ENCODE peak calls at places on chromosomes 2 and 18, in seven cellular contexts. X is HTR-8/SVneo; O is non-pigmented ciliary epithelial cell; Y is GM03348; R is T-cell; N is activated T-helper 1 cell treated with anti-CD3 and anti-CD28 coated beads, Interleukin-2, amount 50 U/mL, for 16 hours; L is activated CD4-positive, alpha-beta T cell treated with anti-CD3 and anti-CD28 coated beads, Interleukin-2, amount 50 U/mL, for 4 hours. T is an unnamed sample.

GRCh38 chr2:217934321-217935131 is 68.3 kb downstream of the TNS1 start:
- DNase-seq in X (peak; percentile 81), O (peak; percentile 94), Y (peak; percentile 92), R (no peak), N (no peak), L (no peak), T (peak; percentile 55)

GRCh38 chr2:19933351-19933981 is 31.7 kb upstream of the TTC32 start:
- DNase-seq in X (peak; percentile 44), O (peak; percentile 75), Y (peak; percentile 60), R (no peak), N (no peak), L (no peak), T (no peak)

GRCh38 chr2:20141056-20141762 is 83.7 kb downstream of the SDC1 start:
- DNase-seq in X (peak; percentile 93), O (peak; percentile 86), Y (peak; percentile 97), R (no peak), N (no peak), L (no peak), T (no peak)

GRCh38 chr2:78979380-78980238 is 45.9 kb upstream of the REG3G start:
- DNase-seq in X (no peak), O (no peak), Y (peak; percentile 29), R (no peak), N (no peak), L (no peak), T (peak; percentile 6)

GRCh38 chr18:58793361-58793760 is 71.3 kb upstream of the ZNF532 start:
- DNase-seq in X (no peak), O (no peak), Y (peak; percentile 85), R (no peak), N (no peak), L (no peak), T (no peak)

GRCh38 chr2:203404996-203405395 is 76.8 kb downstream of the ABI2 start:
- DNase-seq in X (no peak), O (peak; percentile 40), Y (peak; percentile 22), R (no peak), N (no peak), L (no peak), T (no peak)

GRCh38 chr2:100674671-100675070 is 111.9 kb downstream of the PDCL3 start:
- DNase-seq in X (no peak), O (no peak), Y (no peak), R (no peak), N (no peak), L (no peak), T (no peak)

GRCh38 chr2:221372156-221372870 is 199.8 kb downstream of the EPHA4 start:
- DNase-seq in X (no peak), O (no peak), Y (no peak), R (no peak), N (no peak), L (no peak), T (no peak)

GRCh38 chr18:75531851-75532241 is 104.3 kb upstream of the SMIM21 start:
- DNase-seq in X (no peak), O (no peak), Y (no peak), R (no peak), N (no peak), L (no peak), T (no peak)

GRCh38 chr2:228731517-228731916 is 539.6 kb downstream of the PID1 start:
- DNase-seq in X (peak; percentile 2), O (peak; percentile 76), Y (peak; percentile 65), R (no peak), N (no peak), L (no peak), T (no peak)

GRCh38 chr2:22253171-22253570 is 1129.4 kb downstream of the TDRD15 start:
- DNase-seq in X (no peak), O (no peak), Y (no peak), R (no peak), N (no peak), L (no peak), T (no peak)

GRCh38 chr2:233395687-233396086 is 41.4 kb downstream of the DGKD start:
- DNase-seq in X (no peak), O (no peak), Y (no peak), R (no peak), N (no peak), L (no peak), T (no peak)

GRCh38 chr18:30889582-30890301 is 152.8 kb downstream of the DSC3 start:
- DNase-seq in X (no peak), O (peak; percentile 28), Y (peak; percentile 5), R (no peak), N (no peak), L (no peak), T (no peak)

GRCh38 chr2:10285578-10286198 is 17.0 kb upstream of the HPCAL1 start:
- DNase-seq in X (peak; percentile 84), O (no peak), Y (peak; percentile 78), R (no peak), N (no peak), L (no peak), T (peak; percentile 88)

GRCh38 chr2:62431512-62431911 is 74.5 kb downstream of the TMEM17 start:
- DNase-seq in X (no peak), O (no peak), Y (no peak), R (no peak), N (no peak), L (no peak), T (no peak)

GRCh38 chr2:85776672-85777071 is 22.9 kb downstream of the ATOH8 start:
- DNase-seq in X (no peak), O (no peak), Y (no peak), R (no peak), N (no peak), L (no peak), T (no peak)

GRCh38 chr2:218710687-218711549 is at the start of gene TTLL4:
- DNase-seq in X (peak; percentile 98), O (peak; percentile 82), Y (peak; percentile 100), R (peak; percentile 97), N (peak; percentile 98), L (peak; percentile 97), T (peak; percentile 98)

GRCh38 chr2:196840171-196840570 is 31.0 kb upstream of the C2orf66 start:
- DNase-seq in X (no peak), O (no peak), Y (no peak), R (no peak), N (no peak), L (no peak), T (no peak)

GRCh38 chr2:23397483-23397882 is 12.5 kb downstream of the KLHL29 start:
- DNase-seq in X (no peak), O (no peak), Y (no peak), R (no peak), N (no peak), L (no peak), T (no peak)

T was measured in hypothalamus.